ENCODE peak calls at places on chromosomes 16 and 17, in four cellular contexts. One of them, this sample, is unnamed.

GRCh38 chr17:32659419-32659842 is 172.6 kb downstream of the CDK5R1 start:
- DNase-seq in mammary epithelial cell: peak
- DNase-seq in sigmoid colon: peak
- DNase-seq in heart right ventricle: peak
- DNase-seq in this sample: no peak

GRCh38 chr16:21301895-21302291 is 23.8 kb upstream of the CRYM start:
- DNase-seq in mammary epithelial cell: no peak
- DNase-seq in sigmoid colon: no peak
- DNase-seq in heart right ventricle: no peak
- DNase-seq in this sample: no peak

GRCh38 chr17:39194089-39194984 is 3.1 kb downstream of the CACNB1 start:
- DNase-seq in mammary epithelial cell: no peak
- DNase-seq in sigmoid colon: peak
- DNase-seq in heart right ventricle: peak
- DNase-seq in this sample: no peak

GRCh38 chr17:57553991-57554825 is 190.9 kb downstream of the CCDC182 start:
- DNase-seq in mammary epithelial cell: no peak
- DNase-seq in sigmoid colon: no peak
- DNase-seq in heart right ventricle: no peak
- DNase-seq in this sample: no peak

GRCh38 chr17:36524428-36524876 is 10.2 kb downstream of the MYO19 start:
- DNase-seq in mammary epithelial cell: peak
- DNase-seq in sigmoid colon: no peak
- DNase-seq in heart right ventricle: no peak
- DNase-seq in this sample: peak

GRCh38 chr17:7538891-7539290 is 10.0 kb upstream of the TNFSF12 start:
- DNase-seq in mammary epithelial cell: no peak
- DNase-seq in sigmoid colon: no peak
- DNase-seq in heart right ventricle: no peak
- DNase-seq in this sample: no peak

GRCh38 chr16:14106457-14106856 is 35.3 kb downstream of the MRTFB start:
- DNase-seq in mammary epithelial cell: no peak
- DNase-seq in sigmoid colon: no peak
- DNase-seq in heart right ventricle: no peak
- DNase-seq in this sample: no peak

GRCh38 chr17:74698069-74698468 is 14.7 kb downstream of the CD300LF start:
- DNase-seq in mammary epithelial cell: no peak
- DNase-seq in sigmoid colon: no peak
- DNase-seq in heart right ventricle: no peak
- DNase-seq in this sample: no peak